ENCODE peak calls at places on chromosomes 11 and 22, in nine cellular contexts. H is AG04450; B is neural progenitor cell; K is naive thymus-derived CD4-positive, alpha-beta T cell; N is tibial artery; P is cardiac fibroblast; Z is dorsolateral prefrontal cortex; O is fibroblast of pulmonary artery; E is CD8-positive, alpha-beta memory T cell. I is an unnamed sample.

GRCh38 chr22:36377022-36377631 is 10.6 kb downstream of the MYH9 start:
- DNase-seq in H (no peak), B (no peak), K (peak), N (no peak), P (peak), Z (no peak), O (no peak), E (peak), I (peak)

GRCh38 chr11:65087827-65088226 is 3.8 kb downstream of the ZFPL1 start:
- DNase-seq in H (no peak), B (no peak), K (no peak), N (no peak), P (no peak), Z (no peak), O (no peak), E (no peak), I (no peak)

GRCh38 chr11:118889796-118890195 is 6.1 kb downstream of the CXCR5 start:
- DNase-seq in H (no peak), B (no peak), K (no peak), N (peak), P (peak), Z (no peak), O (peak), E (no peak), I (no peak)

GRCh38 chr22:48821346-48822186 is 1006.1 kb downstream of the BRD1 start:
- DNase-seq in H (no peak), B (no peak), K (no peak), N (peak), P (no peak), Z (peak), O (no peak), E (no peak), I (no peak)

GRCh38 chr22:36736701-36737320 is 33.3 kb upstream of the CACNG2 start:
- DNase-seq in H (no peak), B (no peak), K (no peak), N (peak), P (no peak), Z (no peak), O (no peak), E (no peak), I (no peak)

GRCh38 chr22:18057568-18058209 is 20.1 kb upstream of the PEX26 start:
- DNase-seq in H (peak), B (no peak), K (no peak), N (peak), P (peak), Z (peak), O (peak), E (peak), I (peak)

GRCh38 chr11:6219359-6219758 is 14.0 kb downstream of the C11orf42 start:
- DNase-seq in H (peak), B (no peak), K (no peak), N (no peak), P (peak), Z (no peak), O (peak), E (no peak), I (peak)

GRCh38 chr22:50481440-50482106 is at the start of gene ADM2:
- DNase-seq in H (no peak), B (peak), K (peak), N (no peak), P (no peak), Z (no peak), O (no peak), E (peak), I (no peak)

GRCh38 chr11:71245601-71246391 is 6.6 kb downstream of the SHANK2 start:
- DNase-seq in H (no peak), B (no peak), K (no peak), N (no peak), P (no peak), Z (no peak), O (no peak), E (no peak), I (no peak)

GRCh38 chr11:92845390-92846185 is 123.9 kb upstream of the MTNR1B start:
- DNase-seq in H (no peak), B (no peak), K (no peak), N (no peak), P (no peak), Z (no peak), O (no peak), E (no peak), I (peak)

GRCh38 chr11:38460901-38461300 is 1862.9 kb upstream of the RAG2 start:
- DNase-seq in H (peak), B (no peak), K (no peak), N (peak), P (peak), Z (no peak), O (peak), E (no peak), I (peak)

GRCh38 chr11:131609317-131609716 is 238.9 kb downstream of the NTM start:
- DNase-seq in H (peak), B (no peak), K (no peak), N (no peak), P (no peak), Z (no peak), O (peak), E (no peak), I (peak)

GRCh38 chr11:85948884-85949283 is 93.7 kb downstream of the CCDC83 start:
- DNase-seq in H (no peak), B (no peak), K (no peak), N (no peak), P (peak), Z (no peak), O (no peak), E (no peak), I (peak)

GRCh38 chr11:72705442-72706365 is 31.5 kb upstream of the PDE2A start:
- DNase-seq in H (no peak), B (peak), K (no peak), N (no peak), P (no peak), Z (no peak), O (no peak), E (no peak), I (no peak)

GRCh38 chr11:74646964-74647363 is 54.6 kb downstream of the POLD3 start:
- DNase-seq in H (no peak), B (peak), K (no peak), N (no peak), P (no peak), Z (no peak), O (no peak), E (no peak), I (no peak)

GRCh38 chr11:120057595-120058581 is 80.0 kb downstream of the TRIM29 start:
- DNase-seq in H (no peak), B (peak), K (no peak), N (no peak), P (peak), Z (no peak), O (peak), E (no peak), I (peak)

GRCh38 chr22:50018608-50019291 is 6.2 kb upstream of the IL17REL start:
- DNase-seq in H (no peak), B (no peak), K (no peak), N (no peak), P (no peak), Z (no peak), O (no peak), E (peak), I (no peak)

GRCh38 chr22:31750365-31751284 is 693 bp upstream of the PRR14L start:
- DNase-seq in H (no peak), B (no peak), K (no peak), N (no peak), P (no peak), Z (no peak), O (no peak), E (no peak), I (no peak)

GRCh38 chr22:31747441-31747840 is 2.5 kb downstream of the PRR14L start:
- DNase-seq in H (no peak), B (peak), K (no peak), N (no peak), P (no peak), Z (no peak), O (no peak), E (no peak), I (no peak)

GRCh38 chr22:31752096-31752847 is 1.5 kb upstream of the DEPDC5 start:
- DNase-seq in H (no peak), B (no peak), K (no peak), N (no peak), P (no peak), Z (no peak), O (no peak), E (no peak), I (no peak)

GRCh38 chr22:31749636-31750364 is at the start of gene PRR14L:
- DNase-seq in H (peak), B (peak), K (peak), N (peak), P (peak), Z (peak), O (peak), E (peak), I (peak)

GRCh38 chr22:31748490-31748889 is 1.4 kb downstream of the PRR14L start:
- DNase-seq in H (no peak), B (peak), K (no peak), N (no peak), P (no peak), Z (no peak), O (no peak), E (no peak), I (no peak)
- H3K4me3 ChIP-seq in H (peak), B (peak), K (peak), N (peak), P (peak), Z (peak), O (peak), E (no peak), I (no peak)

DNA sequence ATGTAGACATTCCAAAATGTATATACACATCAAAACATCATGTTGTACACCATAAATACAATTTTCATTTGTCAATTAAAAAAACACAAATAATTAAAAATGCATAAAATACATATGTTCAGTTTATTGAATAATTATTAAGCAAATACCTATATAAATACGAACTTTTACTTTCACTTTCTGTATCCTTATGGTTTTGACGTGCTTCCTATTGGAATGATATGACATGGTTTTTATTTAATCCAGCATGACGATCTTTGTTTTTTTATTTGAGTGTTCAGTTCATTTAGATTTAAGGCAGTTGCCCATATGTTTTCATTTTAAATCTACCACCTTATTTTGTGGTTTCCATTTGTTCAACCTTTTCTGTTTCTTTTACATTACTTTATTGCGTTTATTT is 198.3 kb upstream of the PLET1 start:
- DNase-seq in H (no peak), B (no peak), K (no peak), N (no peak), P (peak), Z (no peak), O (no peak), E (no peak), I (no peak)
- H3K4me3 ChIP-seq in H (peak), B (no peak), K (no peak), N (no peak), P (no peak), Z (no peak), O (peak), E (no peak), I (no peak)

DNA sequence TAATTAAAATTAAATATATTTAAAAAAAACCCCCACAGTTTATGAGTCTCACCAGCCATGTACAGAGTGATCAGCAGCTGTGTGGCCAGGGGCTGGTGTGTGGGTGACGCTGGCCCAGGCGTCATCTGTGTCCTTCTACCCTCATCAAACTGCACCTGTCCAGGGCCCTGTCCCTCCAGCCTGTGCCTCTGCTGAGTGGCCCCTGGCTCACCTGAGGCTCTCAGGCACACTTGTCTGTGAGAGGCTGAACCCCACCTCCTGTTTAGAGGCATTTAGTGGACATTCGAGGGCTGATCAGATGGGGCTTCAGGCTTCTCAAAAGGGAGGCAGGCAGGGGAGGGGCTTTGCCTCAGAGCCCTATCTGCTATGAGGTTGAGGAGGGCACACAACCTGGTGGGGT is 29.9 kb upstream of the SMIM38 start:
- DNase-seq in H (no peak), B (no peak), K (no peak), N (peak), P (no peak), Z (no peak), O (no peak), E (no peak), I (no peak)
- H3K4me3 ChIP-seq in H (no peak), B (no peak), K (no peak), N (no peak), P (no peak), Z (no peak), O (no peak), E (no peak), I (no peak)

DNA sequence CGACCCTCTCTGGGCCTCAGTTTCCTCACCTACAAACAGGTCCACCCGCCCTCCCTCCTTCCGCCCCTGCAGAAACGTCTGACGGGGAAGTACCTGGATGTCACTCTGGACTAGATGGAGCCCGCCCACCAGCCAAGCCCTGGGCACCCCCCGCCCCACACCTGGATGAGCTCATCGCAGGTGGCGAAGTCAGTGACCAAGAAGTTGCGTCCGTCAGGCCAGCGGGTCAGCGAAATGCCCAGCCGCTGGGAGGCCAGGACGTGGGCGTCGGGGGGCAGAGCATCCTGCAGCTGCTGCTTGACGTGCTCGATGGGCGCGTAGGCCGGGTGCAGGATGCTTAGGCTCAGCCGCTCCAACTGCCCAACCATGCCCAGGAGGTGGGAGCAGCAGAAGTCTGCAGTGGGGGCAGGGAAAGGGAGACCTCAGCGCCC is 897 bp downstream of the PNPLA5 start:
- DNase-seq in H (no peak), B (no peak), K (no peak), N (no peak), P (no peak), Z (no peak), O (no peak), E (no peak), I (no peak)
- H3K4me3 ChIP-seq in H (peak), B (peak), K (no peak), N (no peak), P (no peak), Z (peak), O (no peak), E (no peak), I (no peak)

GRCh38 chr11:17354070-17354924 is 2.7 kb downstream of the NCR3LG1 start:
- DNase-seq in H (peak), B (peak), K (peak), N (peak), P (peak), Z (no peak), O (peak), E (peak), I (peak)
- H3K4me3 ChIP-seq in H (peak), B (peak), K (peak), N (peak), P (peak), Z (peak), O (peak), E (peak), I (peak)

DNA sequence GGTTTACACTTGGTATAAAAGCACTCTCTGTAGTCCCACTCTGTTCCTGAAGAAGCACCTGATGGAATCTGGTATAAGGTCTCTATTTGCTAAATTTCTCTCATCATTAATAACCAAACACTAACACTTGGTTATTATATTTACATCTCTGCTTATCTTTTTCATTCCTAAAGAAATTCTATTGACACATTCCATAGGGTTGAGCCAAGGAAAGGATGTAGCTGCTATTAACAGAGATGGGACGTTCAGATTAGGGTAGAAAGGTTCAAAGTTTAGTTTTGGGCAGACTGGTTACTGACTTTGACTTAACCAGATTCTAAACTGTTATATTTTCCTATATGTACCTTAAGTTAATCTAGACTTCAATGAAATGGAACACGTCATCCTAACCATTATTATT is 91.5 kb downstream of the RSF1 start:
- DNase-seq in H (no peak), B (no peak), K (no peak), N (no peak), P (no peak), Z (no peak), O (no peak), E (no peak), I (no peak)
- H3K4me3 ChIP-seq in H (no peak), B (no peak), K (no peak), N (no peak), P (no peak), Z (no peak), O (no peak), E (no peak), I (no peak)

DNA sequence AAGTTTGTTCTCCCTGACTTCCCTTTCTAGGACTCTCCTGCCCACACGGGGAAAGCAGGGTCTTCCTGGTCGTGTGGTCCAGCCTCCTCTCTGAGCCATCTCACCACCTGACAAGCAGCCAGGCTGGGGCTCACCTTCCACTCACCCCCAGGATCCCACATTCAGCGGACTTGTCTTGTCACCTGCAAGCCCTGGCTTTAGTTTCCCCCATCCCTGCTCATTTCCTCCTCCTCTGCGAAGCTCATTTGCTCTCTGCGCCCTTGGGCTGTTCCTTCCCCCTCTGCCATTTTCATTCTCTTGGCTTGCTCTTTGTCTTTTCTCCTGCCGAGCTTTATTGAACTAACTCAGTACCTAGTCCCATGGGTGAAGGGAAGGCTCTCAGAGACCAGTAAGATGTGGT is 1.9 kb downstream of the ST14 start:
- DNase-seq in H (no peak), B (no peak), K (no peak), N (no peak), P (no peak), Z (no peak), O (no peak), E (no peak), I (no peak)
- H3K4me3 ChIP-seq in H (no peak), B (no peak), K (no peak), N (no peak), P (no peak), Z (no peak), O (no peak), E (no peak), I (peak)

GRCh38 chr11:108286956-108287355 is 64.1 kb downstream of the ATM start:
- DNase-seq in H (no peak), B (no peak), K (no peak), N (no peak), P (no peak), Z (no peak), O (no peak), E (no peak), I (no peak)
- H3K4me3 ChIP-seq in H (no peak), B (no peak), K (no peak), N (no peak), P (no peak), Z (no peak), O (no peak), E (no peak), I (no peak)